ENCODE peak calls at places on chromosomes 7 and 10, in four cellular contexts. R, X, W and D are unnamed samples.

GRCh38 chr10:122140941-122141623 is 130.0 kb upstream of the BTBD16 start:
- DNase-seq in W (peak; percentile 45), R (no peak), X (no peak), D (no peak)

GRCh38 chr7:158695726-158696452 is 8.7 kb downstream of the NCAPG2 start:
- DNase-seq in W (no peak), R (peak; percentile 54), X (peak; percentile 28), D (no peak)

GRCh38 chr10:118669020-118669766 is 73.7 kb upstream of the PRLHR start:
- DNase-seq in X (no peak), R (peak; percentile 11), W (no peak), D (no peak)

GRCh38 chr7:135666156-135666555 is 3.8 kb downstream of the STMP1 start:
- DNase-seq in W (no peak), R (no peak), X (no peak), D (no peak)

GRCh38 chr7:131370523-131370968 is 42.9 kb downstream of the MKLN1 start:
- DNase-seq in R (no peak), W (no peak), X (peak; percentile 48), D (no peak)

GRCh38 chr10:124527996-124528395 is 66.4 kb downstream of the LHPP start:
- DNase-seq in R (no peak), W (no peak), X (no peak), D (no peak)

GRCh38 chr7:140176271-140176701 is 497 bp downstream of the KDM7A start:
- DNase-seq in X (no peak), R (peak; percentile 47), W (no peak), D (peak; percentile 13)

GRCh38 chr10:31888442-31888841 is 40.2 kb downstream of the ARHGAP12 start:
- DNase-seq in W (no peak), R (no peak), X (no peak), D (no peak)

GRCh38 chr10:71090801-71091200 is 121.6 kb upstream of the UNC5B start:
- DNase-seq in R (no peak), X (no peak), W (no peak), D (no peak)

GRCh38 chr7:128247640-128248194 is 6.6 kb downstream of the LEP start:
- DNase-seq in X (no peak), W (no peak), R (peak; percentile 44), D (no peak)

GRCh38 chr10:124433461-124433860 is 14.7 kb upstream of the OAT start:
- DNase-seq in X (no peak), W (no peak), R (no peak), D (no peak)

GRCh38 chr10:72315611-72316385 is 38.9 kb downstream of the DNAJB12 start:
- DNase-seq in W (no peak), X (no peak), R (no peak), D (no peak)

GRCh38 chr7:77989981-77990566 is 191.5 kb downstream of the PHTF2 start:
- DNase-seq in W (peak; percentile 47), R (peak; percentile 45), X (no peak), D (no peak)

GRCh38 chr10:18456984-18457383 is 194.4 kb downstream of the NSUN6 start:
- DNase-seq in X (peak; percentile 55), W (no peak), R (no peak), D (no peak)

GRCh38 chr10:124918906-124919305 is 23.0 kb upstream of the ZRANB1 start:
- DNase-seq in X (no peak), R (no peak), W (no peak), D (no peak)

GRCh38 chr7:116210345-116211005 is at the start of gene TES:
- DNase-seq in R (peak; percentile 95), W (peak; percentile 28), X (no peak), D (peak; percentile 76)

GRCh38 chr7:155490697-155491628 is 33.0 kb downstream of the EN2 start:
- DNase-seq in W (no peak), X (no peak), R (no peak), D (peak; percentile 78)

GRCh38 chr7:2513702-2514101 is 5.9 kb upstream of the LFNG start:
- DNase-seq in X (no peak), W (no peak), R (no peak), D (no peak)

GRCh38 chr7:142060936-142061335 is 50.6 kb upstream of the MGAM2 start:
- DNase-seq in R (no peak), W (no peak), X (no peak), D (no peak)

GRCh38 chr7:38660427-38661099 is 29.4 kb upstream of the AMPH start:
- DNase-seq in X (no peak), W (peak; percentile 16), R (peak; percentile 48), D (peak; percentile 14)

GRCh38 chr7:18590744-18591340 is 95.3 kb downstream of the HDAC9 start:
- DNase-seq in R (no peak), X (no peak), W (no peak), D (no peak)

GRCh38 chr7:84746347-84746746 is 440.5 kb downstream of the SEMA3D start:
- DNase-seq in W (no peak), X (no peak), R (no peak), D (no peak)

GRCh38 chr7:875051-875450 is 1.3 kb upstream of the GET4 start:
- DNase-seq in X (no peak), R (no peak), W (no peak), D (no peak)

GRCh38 chr10:98368644-98369043 is 46.3 kb downstream of the PYROXD2 start:
- DNase-seq in X (no peak), W (no peak), R (no peak), D (no peak)

GRCh38 chr10:44878704-44879530 is 32.2 kb upstream of the TMEM72 start:
- DNase-seq in W (peak; percentile 46), X (no peak), R (peak; percentile 67), D (peak; percentile 71)

GRCh38 chr10:30813872-30814471 is 184.4 kb upstream of the LYZL2 start:
- DNase-seq in R (no peak), W (no peak), X (no peak), D (no peak)
- TF ChIP-seq SPI1 in R (no peak), W (no peak), X (no peak), D (no peak)

GRCh38 chr10:46787321-46787615 is 124.0 kb upstream of the PTPN20 start:
- DNase-seq in R (peak; percentile 17), W (peak; percentile 4), X (no peak), D (no peak)
- TF ChIP-seq SPI1 in R (no peak), W (no peak), X (no peak), D (no peak)

GRCh38 chr7:73570977-73571376 is 7.4 kb downstream of the TBL2 start:
- DNase-seq in W (no peak), X (no peak), R (no peak), D (no peak)

GRCh38 chr7:73573276-73573675 is 5.1 kb downstream of the TBL2 start:
- DNase-seq in W (no peak), X (no peak), R (no peak), D (no peak)

GRCh38 chr7:73570521-73570920 is 7.9 kb downstream of the TBL2 start:
- DNase-seq in W (no peak), R (no peak), X (no peak), D (no peak)

GRCh38 chr7:73573791-73574190 is 4.6 kb downstream of the TBL2 start:
- DNase-seq in W (no peak), X (no peak), R (no peak), D (no peak)

DNA sequence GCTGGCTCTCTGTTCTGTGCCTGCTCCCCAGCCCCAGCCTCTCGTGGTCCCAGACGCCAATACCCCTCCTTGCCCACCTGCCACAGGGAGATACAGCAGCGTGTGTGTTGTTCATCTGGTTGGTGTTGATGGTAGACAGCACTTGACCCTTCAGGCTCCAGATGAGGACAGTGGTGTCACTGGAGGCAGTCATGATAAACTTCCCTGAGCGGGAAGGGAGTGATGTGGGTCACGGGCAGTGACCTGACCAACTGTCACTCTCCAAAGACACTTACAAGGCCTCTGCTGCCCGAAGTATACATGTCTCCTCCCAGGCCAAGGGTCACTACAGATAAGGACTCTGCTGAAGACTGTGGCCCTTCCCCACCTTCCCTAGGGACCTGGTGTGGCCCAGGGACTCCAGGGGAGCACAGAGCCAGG is 5.6 kb downstream of the TBL2 start:
- DNase-seq in X (no peak), W (no peak), R (peak; percentile 89), D (no peak)
- TF ChIP-seq SPI1 in X (no peak), W (no peak), R (no peak), D (no peak)

GRCh38 chr7:16929146-16929762 is 47.5 kb upstream of the AGR3 start:
- DNase-seq in R (no peak), W (peak; percentile 61), X (peak; percentile 28), D (no peak)
- TF ChIP-seq SPI1 in R (peak; percentile 32), W (peak; percentile 83), X (peak; percentile 58), D (peak; percentile 88)

GRCh38 chr10:59007307-59008025 is 169.0 kb upstream of the PHYHIPL start:
- DNase-seq in W (no peak), X (no peak), R (no peak), D (no peak)

GRCh38 chr10:59003203-59003602 is 173.2 kb upstream of the PHYHIPL start:
- DNase-seq in R (no peak), X (no peak), W (no peak), D (no peak)

GRCh38 chr10:59004392-59004791 is 172.1 kb upstream of the PHYHIPL start:
- DNase-seq in R (no peak), W (no peak), X (no peak), D (no peak)

GRCh38 chr10:59002011-59002410 is 174.4 kb upstream of the PHYHIPL start:
- DNase-seq in X (no peak), W (no peak), R (no peak), D (no peak)

DNA sequence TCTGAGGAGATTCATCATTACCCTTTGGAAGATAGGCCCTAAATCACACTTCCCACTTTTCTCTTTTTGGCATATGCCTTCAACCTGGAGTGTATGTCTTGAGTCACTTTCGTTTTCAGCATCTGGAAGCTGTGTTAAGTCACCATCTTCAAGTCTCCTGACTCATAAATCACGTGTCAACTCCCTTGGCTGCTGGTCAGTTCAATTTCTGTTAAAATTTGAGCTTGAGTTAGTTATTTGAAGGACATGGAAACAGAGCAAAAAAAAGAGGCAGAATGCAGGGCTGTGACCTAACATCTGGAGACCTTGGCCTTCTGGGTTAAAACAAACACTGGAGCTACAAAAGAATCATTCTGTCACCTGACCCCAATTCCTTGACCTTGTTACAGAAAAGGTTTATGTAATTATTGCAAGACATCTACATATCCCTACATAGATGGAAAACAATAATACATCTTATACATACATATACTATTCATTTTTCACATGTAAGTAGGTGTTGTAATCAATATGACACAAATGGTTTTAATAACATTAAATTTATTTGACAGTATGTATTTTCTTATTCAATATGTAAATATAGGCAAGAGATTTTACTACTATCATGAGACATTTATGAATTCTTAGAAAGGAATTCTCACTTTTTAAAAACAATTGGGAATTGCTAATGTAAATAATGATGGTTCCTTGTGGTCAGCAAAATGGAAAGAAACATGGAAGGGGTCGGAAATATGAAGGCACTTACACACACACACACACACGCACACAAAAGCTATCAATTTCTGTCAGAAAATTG is 169.7 kb upstream of the PHYHIPL start:
- DNase-seq in W (no peak), R (no peak), X (no peak), D (no peak)
- TF ChIP-seq SPI1 in W (no peak), R (no peak), X (no peak), D (no peak)

GRCh38 chr7:74174606-74175082 is 488 bp downstream of the EIF4H start:
- DNase-seq in R (peak; percentile 76), W (peak; percentile 38), X (no peak), D (peak; percentile 35)
- TF ChIP-seq SPI1 in R (no peak), W (no peak), X (no peak), D (no peak)

GRCh38 chr10:3500408-3500856 is 284.6 kb downstream of the KLF6 start:
- DNase-seq in W (no peak), R (no peak), X (no peak), D (no peak)
- TF ChIP-seq SPI1 in W (no peak), R (no peak), X (no peak), D (no peak)